ENCODE peak calls at places on chromosomes 13 and 19, in seven cellular contexts. G, N, K, O, D, V and E are unnamed samples.

GRCh38 chr13:40664100-40665060 is 2.1 kb downstream of the FOXO1 start:
- DNase-seq in K (peak; percentile 36), V (peak; percentile 83), G (no peak), N (peak; percentile 86), D (peak; percentile 13), O (peak; percentile 68), E (peak; percentile 71)

GRCh38 chr19:36773223-36773579 is 594 bp upstream of the ZNF850 start:
- DNase-seq in G (no peak), O (no peak), N (no peak), K (no peak), V (no peak), D (no peak), E (no peak)

GRCh38 chr19:4717191-4717965 is 6.3 kb downstream of the DPP9 start:
- DNase-seq in D (peak; percentile 98), V (peak; percentile 71), O (no peak), G (no peak), N (no peak), K (no peak), E (no peak)

GRCh38 chr13:28499579-28499978 is 4.7 kb upstream of the FLT1 start:
- DNase-seq in K (no peak), N (no peak), O (no peak), D (no peak), V (no peak), G (no peak), E (no peak)

GRCh38 chr13:51453959-51454703 is 1.3 kb upstream of the INTS6 start:
- DNase-seq in V (peak; percentile 62), G (peak; percentile 44), D (no peak), O (no peak), K (no peak), N (no peak), E (peak; percentile 25)

GRCh38 chr19:10471909-10472308 is 31.2 kb downstream of the KEAP1 start:
- DNase-seq in O (no peak), N (no peak), V (no peak), G (peak; percentile 65), K (no peak), D (peak; percentile 25), E (no peak)

GRCh38 chr13:31733709-31734108 is 5.6 kb upstream of the RXFP2 start:
- DNase-seq in K (no peak), O (no peak), V (no peak), G (no peak), N (no peak), D (no peak), E (no peak)

GRCh38 chr19:16377521-16377920 is 52.9 kb downstream of the KLF2 start:
- DNase-seq in O (no peak), D (no peak), N (no peak), V (no peak), G (no peak), K (no peak), E (no peak)

GRCh38 chr19:34316741-34317241 is 48.2 kb upstream of the GPI start:
- DNase-seq in D (peak; percentile 40), N (no peak), K (no peak), V (no peak), G (no peak), O (no peak), E (no peak)